ENCODE peak calls at places on chromosomes 7 and 10, in five cellular contexts. Q is posterior vena cava, T is B cell, Y is NCI-H1436, V is KG1. M is an unnamed sample.

GRCh38 chr10:71476249-71477011 is 79.7 kb downstream of the CDH23 start:
- DNase-seq in V (peak; percentile 46), Y (no peak), Q (no peak), T (no peak), M (no peak)

GRCh38 chr10:69382382-69383117 is 34.2 kb downstream of the TACR2 start:
- DNase-seq in Y (no peak), V (no peak), Q (peak; percentile 31), T (no peak), M (no peak)

GRCh38 chr7:82760831-82761230 is 317.3 kb upstream of the CACNA2D1 start:
- DNase-seq in V (no peak), T (no peak), Q (no peak), Y (no peak), M (no peak)

GRCh38 chr10:5666324-5667220 is at the start of gene ASB13:
- DNase-seq in Q (peak; percentile 92), Y (peak; percentile 22), V (peak; percentile 19), T (no peak), M (no peak)

GRCh38 chr10:96695366-96695765 is 24.9 kb downstream of the PIK3AP1 start:
- DNase-seq in V (no peak), Q (no peak), T (no peak), Y (no peak), M (no peak)

GRCh38 chr7:87580636-87581035 is 20.0 kb downstream of the ABCB1 start:
- DNase-seq in Q (no peak), V (no peak), Y (no peak), T (no peak), M (no peak)

GRCh38 chr10:17951868-17952371 is at the start of gene SLC39A12:
- DNase-seq in Q (no peak), Y (no peak), T (no peak), V (no peak), M (no peak)

GRCh38 chr10:71439670-71440425 is 43.1 kb downstream of the CDH23 start:
- DNase-seq in T (no peak), Q (no peak), V (no peak), Y (no peak), M (no peak)

GRCh38 chr7:130912910-130913720 is 179.1 kb upstream of the KLF14 start:
- DNase-seq in Q (peak; percentile 93), Y (no peak), T (peak; percentile 82), V (peak; percentile 52), M (no peak)

GRCh38 chr7:137933270-137934017 is 68.4 kb downstream of the CREB3L2 start:
- DNase-seq in V (no peak), T (no peak), Y (no peak), Q (peak; percentile 83), M (no peak)

GRCh38 chr7:51175316-51175991 is 141.2 kb downstream of the COBL start:
- DNase-seq in Y (no peak), T (no peak), V (no peak), Q (no peak), M (no peak)

GRCh38 chr10:110500515-110500905 is 2.8 kb downstream of the DUSP5 start:
- DNase-seq in V (no peak), T (no peak), Y (no peak), Q (no peak), M (no peak)

GRCh38 chr10:60169111-60169510 is 220.6 kb downstream of the ANK3 start:
- DNase-seq in Q (no peak), T (no peak), Y (no peak), V (no peak), M (no peak)

GRCh38 chr10:28332699-28333098 is 29.8 kb upstream of the MPP7 start:
- DNase-seq in Q (no peak), Y (no peak), T (no peak), V (no peak), M (no peak)

GRCh38 chr7:91720255-91720937 is 160.1 kb downstream of the MTERF1 start:
- DNase-seq in Q (no peak), V (no peak), Y (no peak), T (no peak), M (no peak)

GRCh38 chr10:77204171-77204570 is 433.4 kb downstream of the KCNMA1 start:
- DNase-seq in T (no peak), Q (no peak), Y (no peak), V (no peak), M (no peak)

GRCh38 chr10:127715782-127716378 is 21.1 kb upstream of the FOXI2 start:
- DNase-seq in V (no peak), Q (no peak), Y (peak; percentile 18), T (no peak), M (no peak)

GRCh38 chr7:8290645-8291308 is 28.8 kb upstream of the ICA1 start:
- DNase-seq in T (no peak), V (no peak), Y (peak; percentile 90), Q (no peak), M (no peak)

GRCh38 chr7:92778972-92779371 is 57.4 kb downstream of the CDK6 start:
- DNase-seq in T (no peak), V (no peak), Q (no peak), Y (no peak), M (no peak)

GRCh38 chr10:48389272-48389671 is 82.8 kb downstream of the MAPK8 start:
- DNase-seq in Q (no peak), Y (no peak), V (no peak), T (no peak), M (no peak)